ENCODE peak calls at places on chromosomes 12 and 14, in six cellular contexts. P is activated T-cell treated with anti-CD3 and anti-CD28 coated beads for 48 hours; U is activated naive CD8-positive, alpha-beta T cell treated with anti-CD3 and anti-CD28 coated beads, Interleukin-2, amount 10 ng/mL, durations not matched to agents 7 days and 5 days; C is T-helper 1 cell; I is HCEC 1CT; W is GM23248. F is an unnamed sample.

GRCh38 chr12:100058482-100059029 is 73.8 kb upstream of the ANKS1B start:
- DNase-seq in U (no peak), P (no peak), C (no peak), I (peak), W (peak), F (peak)

GRCh38 chr12:48973531-48973930 is 2.0 kb upstream of the WNT10B start:
- DNase-seq in W (peak), U (peak), I (no peak), P (no peak), C (no peak), F (no peak)

GRCh38 chr12:51621155-51621922 is 30.3 kb downstream of the SCN8A start:
- DNase-seq in U (no peak), I (no peak), W (peak), C (no peak), P (no peak), F (no peak)

GRCh38 chr12:58310368-58310767 is 369.0 kb downstream of the ATP23 start:
- DNase-seq in U (no peak), C (no peak), W (peak), P (no peak), I (peak), F (peak)

GRCh38 chr14:95157987-95158712 is 821 bp upstream of the DICER1 start:
- DNase-seq in U (no peak), P (peak), C (no peak), I (no peak), W (peak), F (no peak)

GRCh38 chr14:55094630-55095157 is 34.4 kb upstream of the LGALS3 start:
- DNase-seq in U (no peak), C (no peak), P (no peak), W (peak), I (peak), F (peak)

GRCh38 chr12:64142382-64142781 is 79.7 kb downstream of the KICS2 start:
- DNase-seq in C (no peak), U (no peak), W (no peak), P (no peak), I (no peak), F (no peak)

GRCh38 chr12:6070472-6071257 is 53.8 kb downstream of the VWF start:
- DNase-seq in W (no peak), I (no peak), U (no peak), P (no peak), C (no peak), F (no peak)

GRCh38 chr12:124558298-124558697 is 9.1 kb downstream of the NCOR2 start:
- DNase-seq in U (no peak), P (no peak), I (no peak), W (no peak), C (no peak), F (no peak)